ENCODE peak calls at places on chromosome 1, in ten cellular contexts. One of them, this sample, is unnamed.
A peak's percentile ranks its signal among the peaks of the same experiment; 100 is the strongest.

GRCh38 chr1:41862411-41863221 is 56.1 kb downstream of the HIVEP3 start:
- DNase-seq in breast epithelium: no peak
- DNase-seq in fibroblast of pulmonary artery: peak; percentile 81
- DNase-seq in AG04450: no peak
- DNase-seq in lower lobe of right lung: no peak
- DNase-seq in fibroblast of mammary gland: peak; percentile 78
- DNase-seq in cardiac muscle cell: no peak
- DNase-seq in WERI-Rb-1: peak; percentile 40
- DNase-seq in foreskin fibroblast: peak; percentile 71
- DNase-seq in stomach: no peak
- DNase-seq in this sample: peak; percentile 73

GRCh38 chr1:172585348-172585747 is 52.4 kb downstream of the SUCO start:
- DNase-seq in breast epithelium: no peak
- DNase-seq in fibroblast of pulmonary artery: peak; percentile 64
- DNase-seq in AG04450: no peak
- DNase-seq in lower lobe of right lung: no peak
- DNase-seq in fibroblast of mammary gland: peak; percentile 78
- DNase-seq in cardiac muscle cell: no peak
- DNase-seq in WERI-Rb-1: no peak
- DNase-seq in foreskin fibroblast: peak; percentile 43
- DNase-seq in stomach: no peak
- DNase-seq in this sample: peak; percentile 7

GRCh38 chr1:6384962-6385672 is 8.4 kb downstream of the ACOT7 start:
- DNase-seq in breast epithelium: peak; percentile 73
- DNase-seq in fibroblast of pulmonary artery: peak; percentile 51
- DNase-seq in AG04450: no peak
- DNase-seq in lower lobe of right lung: no peak
- DNase-seq in fibroblast of mammary gland: no peak
- DNase-seq in cardiac muscle cell: no peak
- DNase-seq in WERI-Rb-1: no peak
- DNase-seq in foreskin fibroblast: peak; percentile 64
- DNase-seq in stomach: no peak
- DNase-seq in this sample: no peak

GRCh38 chr1:43600033-43601020 is 49.6 kb upstream of the KDM4A start:
- DNase-seq in breast epithelium: no peak
- DNase-seq in fibroblast of pulmonary artery: no peak
- DNase-seq in AG04450: no peak
- DNase-seq in lower lobe of right lung: peak; percentile 67
- DNase-seq in fibroblast of mammary gland: no peak
- DNase-seq in cardiac muscle cell: no peak
- DNase-seq in WERI-Rb-1: no peak
- DNase-seq in foreskin fibroblast: no peak
- DNase-seq in stomach: no peak
- DNase-seq in this sample: no peak

GRCh38 chr1:202283991-202284390 is 57.7 kb downstream of the UBE2T start:
- DNase-seq in breast epithelium: peak; percentile 74
- DNase-seq in fibroblast of pulmonary artery: peak; percentile 72
- DNase-seq in AG04450: no peak
- DNase-seq in lower lobe of right lung: no peak
- DNase-seq in fibroblast of mammary gland: peak; percentile 91
- DNase-seq in cardiac muscle cell: no peak
- DNase-seq in WERI-Rb-1: no peak
- DNase-seq in foreskin fibroblast: peak; percentile 80
- DNase-seq in stomach: no peak
- DNase-seq in this sample: peak; percentile 38

GRCh38 chr1:56453016-56453721 is 126.2 kb downstream of the PLPP3 start:
- DNase-seq in breast epithelium: peak; percentile 43
- DNase-seq in fibroblast of pulmonary artery: no peak
- DNase-seq in AG04450: no peak
- DNase-seq in lower lobe of right lung: no peak
- DNase-seq in fibroblast of mammary gland: no peak
- DNase-seq in cardiac muscle cell: peak; percentile 71
- DNase-seq in WERI-Rb-1: no peak
- DNase-seq in foreskin fibroblast: no peak
- DNase-seq in stomach: no peak
- DNase-seq in this sample: no peak

GRCh38 chr1:53616927-53617326 is 122.0 kb downstream of the GLIS1 start:
- DNase-seq in breast epithelium: no peak
- DNase-seq in fibroblast of pulmonary artery: no peak
- DNase-seq in AG04450: no peak
- DNase-seq in lower lobe of right lung: no peak
- DNase-seq in fibroblast of mammary gland: peak; percentile 35
- DNase-seq in cardiac muscle cell: no peak
- DNase-seq in WERI-Rb-1: no peak
- DNase-seq in foreskin fibroblast: no peak
- DNase-seq in stomach: peak; percentile 16
- DNase-seq in this sample: no peak

GRCh38 chr1:228782662-228783414 is 47.6 kb downstream of the RHOU start:
- DNase-seq in breast epithelium: no peak
- DNase-seq in fibroblast of pulmonary artery: peak; percentile 69
- DNase-seq in AG04450: no peak
- DNase-seq in lower lobe of right lung: no peak
- DNase-seq in fibroblast of mammary gland: peak; percentile 74
- DNase-seq in cardiac muscle cell: peak; percentile 36
- DNase-seq in WERI-Rb-1: no peak
- DNase-seq in foreskin fibroblast: peak; percentile 52
- DNase-seq in stomach: peak; percentile 52
- DNase-seq in this sample: no peak

GRCh38 chr1:244163131-244163530 is 112.0 kb downstream of the ZBTB18 start:
- DNase-seq in breast epithelium: no peak
- DNase-seq in fibroblast of pulmonary artery: peak; percentile 32
- DNase-seq in AG04450: no peak
- DNase-seq in lower lobe of right lung: no peak
- DNase-seq in fibroblast of mammary gland: peak; percentile 40
- DNase-seq in cardiac muscle cell: no peak
- DNase-seq in WERI-Rb-1: no peak
- DNase-seq in foreskin fibroblast: peak; percentile 62
- DNase-seq in stomach: no peak
- DNase-seq in this sample: no peak

GRCh38 chr1:244165021-244165420 is 113.9 kb downstream of the ZBTB18 start:
- DNase-seq in breast epithelium: no peak
- DNase-seq in fibroblast of pulmonary artery: no peak
- DNase-seq in AG04450: no peak
- DNase-seq in lower lobe of right lung: no peak
- DNase-seq in fibroblast of mammary gland: no peak
- DNase-seq in cardiac muscle cell: no peak
- DNase-seq in WERI-Rb-1: no peak
- DNase-seq in foreskin fibroblast: no peak
- DNase-seq in stomach: no peak
- DNase-seq in this sample: no peak

GRCh38 chr1:244164563-244164890 is 113.4 kb downstream of the ZBTB18 start:
- DNase-seq in breast epithelium: no peak
- DNase-seq in fibroblast of pulmonary artery: no peak
- DNase-seq in AG04450: no peak
- DNase-seq in lower lobe of right lung: no peak
- DNase-seq in fibroblast of mammary gland: no peak
- DNase-seq in cardiac muscle cell: no peak
- DNase-seq in WERI-Rb-1: no peak
- DNase-seq in foreskin fibroblast: no peak
- DNase-seq in stomach: no peak
- DNase-seq in this sample: no peak

GRCh38 chr1:244165701-244166100 is 114.6 kb downstream of the ZBTB18 start:
- DNase-seq in breast epithelium: no peak
- DNase-seq in fibroblast of pulmonary artery: no peak
- DNase-seq in AG04450: no peak
- DNase-seq in lower lobe of right lung: no peak
- DNase-seq in fibroblast of mammary gland: no peak
- DNase-seq in cardiac muscle cell: no peak
- DNase-seq in WERI-Rb-1: no peak
- DNase-seq in foreskin fibroblast: peak; percentile 17
- DNase-seq in stomach: no peak
- DNase-seq in this sample: no peak

GRCh38 chr1:244163861-244164562 is 112.9 kb downstream of the ZBTB18 start:
- DNase-seq in breast epithelium: no peak
- DNase-seq in fibroblast of pulmonary artery: peak; percentile 98
- DNase-seq in AG04450: peak; percentile 88
- DNase-seq in lower lobe of right lung: no peak
- DNase-seq in fibroblast of mammary gland: peak; percentile 93
- DNase-seq in cardiac muscle cell: peak; percentile 34
- DNase-seq in WERI-Rb-1: no peak
- DNase-seq in foreskin fibroblast: peak; percentile 94
- DNase-seq in stomach: no peak
- DNase-seq in this sample: peak; percentile 85
- H3K4me3 ChIP-seq in breast epithelium: no peak overlapping the region
- H3K4me3 ChIP-seq in fibroblast of pulmonary artery: no peak overlapping the region
- H3K4me3 ChIP-seq in AG04450: peak overlapping the region; percentile 33
- H3K4me3 ChIP-seq in lower lobe of right lung: no peak overlapping the region
- H3K4me3 ChIP-seq in fibroblast of mammary gland: no peak overlapping the region
- H3K4me3 ChIP-seq in cardiac muscle cell: no peak overlapping the region
- H3K4me3 ChIP-seq in WERI-Rb-1: no peak overlapping the region
- H3K4me3 ChIP-seq in foreskin fibroblast: no peak overlapping the region
- H3K4me3 ChIP-seq in stomach: no peak overlapping the region
- H3K4me3 ChIP-seq in this sample: no peak overlapping the region

GRCh38 chr1:239240736-239241135 is 145.6 kb upstream of the CHRM3 start:
- DNase-seq in breast epithelium: no peak
- DNase-seq in fibroblast of pulmonary artery: no peak
- DNase-seq in AG04450: no peak
- DNase-seq in lower lobe of right lung: no peak
- DNase-seq in fibroblast of mammary gland: no peak
- DNase-seq in cardiac muscle cell: no peak
- DNase-seq in WERI-Rb-1: no peak
- DNase-seq in foreskin fibroblast: no peak
- DNase-seq in stomach: no peak
- DNase-seq in this sample: no peak

GRCh38 chr1:239239529-239239928 is 146.8 kb upstream of the CHRM3 start:
- DNase-seq in breast epithelium: no peak
- DNase-seq in fibroblast of pulmonary artery: no peak
- DNase-seq in AG04450: no peak
- DNase-seq in lower lobe of right lung: no peak
- DNase-seq in fibroblast of mammary gland: no peak
- DNase-seq in cardiac muscle cell: no peak
- DNase-seq in WERI-Rb-1: no peak
- DNase-seq in foreskin fibroblast: no peak
- DNase-seq in stomach: no peak
- DNase-seq in this sample: no peak

GRCh38 chr1:239242404-239242803 is 144.0 kb upstream of the CHRM3 start:
- DNase-seq in breast epithelium: no peak
- DNase-seq in fibroblast of pulmonary artery: no peak
- DNase-seq in AG04450: no peak
- DNase-seq in lower lobe of right lung: no peak
- DNase-seq in fibroblast of mammary gland: no peak
- DNase-seq in cardiac muscle cell: no peak
- DNase-seq in WERI-Rb-1: no peak
- DNase-seq in foreskin fibroblast: no peak
- DNase-seq in stomach: no peak
- DNase-seq in this sample: no peak

GRCh38 chr1:239233626-239234025 is 152.7 kb upstream of the CHRM3 start:
- DNase-seq in breast epithelium: no peak
- DNase-seq in fibroblast of pulmonary artery: no peak
- DNase-seq in AG04450: no peak
- DNase-seq in lower lobe of right lung: no peak
- DNase-seq in fibroblast of mammary gland: no peak
- DNase-seq in cardiac muscle cell: no peak
- DNase-seq in WERI-Rb-1: no peak
- DNase-seq in foreskin fibroblast: no peak
- DNase-seq in stomach: no peak
- DNase-seq in this sample: no peak

DNA sequence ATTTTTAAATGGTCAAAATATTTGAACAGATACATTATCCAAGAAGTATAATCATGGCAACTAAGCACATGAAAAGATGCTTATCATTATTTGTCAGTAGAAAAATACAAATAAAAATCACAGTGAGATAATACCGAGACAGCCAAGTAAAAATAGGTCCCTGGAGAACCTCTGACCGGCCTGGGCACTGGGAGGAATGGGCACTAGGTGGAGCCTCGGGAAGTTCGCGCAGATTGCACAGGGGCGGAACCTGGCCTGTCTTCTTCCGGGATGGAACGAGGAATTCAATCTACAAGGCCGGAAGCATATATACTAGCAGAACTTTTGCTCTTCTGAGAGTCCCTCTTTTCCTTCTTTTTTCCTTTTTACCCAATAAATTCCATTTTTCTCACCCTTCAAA is 148.5 kb upstream of the CHRM3 start:
- DNase-seq in breast epithelium: no peak
- DNase-seq in fibroblast of pulmonary artery: no peak
- DNase-seq in AG04450: no peak
- DNase-seq in lower lobe of right lung: no peak
- DNase-seq in fibroblast of mammary gland: no peak
- DNase-seq in cardiac muscle cell: no peak
- DNase-seq in WERI-Rb-1: peak; percentile 51
- DNase-seq in foreskin fibroblast: no peak
- DNase-seq in stomach: no peak
- DNase-seq in this sample: no peak
- TF ChIP-seq CTCF in breast epithelium: no peak
- TF ChIP-seq CTCF in fibroblast of pulmonary artery: no peak
- TF ChIP-seq CTCF in AG04450: no peak
- TF ChIP-seq CTCF in lower lobe of right lung: no peak
- TF ChIP-seq CTCF in fibroblast of mammary gland: no peak
- TF ChIP-seq CTCF in cardiac muscle cell: no peak
- TF ChIP-seq CTCF in WERI-Rb-1: peak; percentile 57
- TF ChIP-seq CTCF in foreskin fibroblast: no peak
- TF ChIP-seq CTCF in stomach: no peak
- TF ChIP-seq CTCF in this sample: no peak

DNA sequence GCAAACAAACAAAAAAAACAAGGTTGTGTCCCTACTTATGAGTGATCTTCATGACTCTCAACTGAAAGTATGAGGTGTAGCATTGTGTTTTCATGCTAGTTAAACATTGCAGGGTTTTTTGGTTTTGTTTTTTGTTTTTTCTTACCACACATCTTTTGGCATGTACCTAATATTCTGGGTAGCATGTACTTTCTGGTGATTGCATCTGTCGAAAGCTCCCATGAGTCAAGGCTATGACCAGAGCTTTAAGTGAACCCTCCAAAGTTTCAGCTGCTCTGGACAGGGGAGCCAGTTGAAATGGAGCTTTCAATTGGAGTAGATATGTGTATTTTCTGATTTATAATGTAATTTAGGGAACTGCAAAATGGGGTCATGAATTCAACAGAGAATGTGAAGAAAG is 115.5 kb downstream of the KCNK2 start:
- DNase-seq in breast epithelium: no peak
- DNase-seq in fibroblast of pulmonary artery: no peak
- DNase-seq in AG04450: no peak
- DNase-seq in lower lobe of right lung: no peak
- DNase-seq in fibroblast of mammary gland: peak; percentile 51
- DNase-seq in cardiac muscle cell: no peak
- DNase-seq in WERI-Rb-1: no peak
- DNase-seq in foreskin fibroblast: no peak
- DNase-seq in stomach: no peak
- DNase-seq in this sample: no peak
- H3K4me3 ChIP-seq in breast epithelium: no peak overlapping the region
- H3K4me3 ChIP-seq in fibroblast of pulmonary artery: no peak overlapping the region
- H3K4me3 ChIP-seq in AG04450: no peak overlapping the region
- H3K4me3 ChIP-seq in lower lobe of right lung: no peak overlapping the region
- H3K4me3 ChIP-seq in fibroblast of mammary gland: no peak overlapping the region
- H3K4me3 ChIP-seq in cardiac muscle cell: no peak overlapping the region
- H3K4me3 ChIP-seq in WERI-Rb-1: no peak overlapping the region
- H3K4me3 ChIP-seq in foreskin fibroblast: no peak overlapping the region
- H3K4me3 ChIP-seq in stomach: no peak overlapping the region
- H3K4me3 ChIP-seq in this sample: no peak overlapping the region

GRCh38 chr1:87030740-87031400 is 116.4 kb downstream of the HS2ST1 start:
- DNase-seq in breast epithelium: no peak
- DNase-seq in fibroblast of pulmonary artery: no peak
- DNase-seq in AG04450: no peak
- DNase-seq in lower lobe of right lung: no peak
- DNase-seq in fibroblast of mammary gland: no peak
- DNase-seq in cardiac muscle cell: no peak
- DNase-seq in WERI-Rb-1: no peak
- DNase-seq in foreskin fibroblast: no peak
- DNase-seq in stomach: no peak
- DNase-seq in this sample: no peak

GRCh38 chr1:87028576-87028975 is 114.1 kb downstream of the HS2ST1 start:
- DNase-seq in breast epithelium: no peak
- DNase-seq in fibroblast of pulmonary artery: no peak
- DNase-seq in AG04450: no peak
- DNase-seq in lower lobe of right lung: no peak
- DNase-seq in fibroblast of mammary gland: no peak
- DNase-seq in cardiac muscle cell: no peak
- DNase-seq in WERI-Rb-1: no peak
- DNase-seq in foreskin fibroblast: no peak
- DNase-seq in stomach: no peak
- DNase-seq in this sample: no peak

GRCh38 chr1:87024936-87025537 is 110.6 kb downstream of the HS2ST1 start:
- DNase-seq in breast epithelium: no peak
- DNase-seq in fibroblast of pulmonary artery: peak; percentile 60
- DNase-seq in AG04450: no peak
- DNase-seq in lower lobe of right lung: no peak
- DNase-seq in fibroblast of mammary gland: peak; percentile 50
- DNase-seq in cardiac muscle cell: peak; percentile 52
- DNase-seq in WERI-Rb-1: no peak
- DNase-seq in foreskin fibroblast: peak; percentile 49
- DNase-seq in stomach: no peak
- DNase-seq in this sample: no peak
- TF ChIP-seq CTCF in breast epithelium: no peak
- TF ChIP-seq CTCF in fibroblast of pulmonary artery: peak; percentile 70
- TF ChIP-seq CTCF in AG04450: peak; percentile 59
- TF ChIP-seq CTCF in lower lobe of right lung: peak; percentile 45
- TF ChIP-seq CTCF in fibroblast of mammary gland: peak; percentile 71
- TF ChIP-seq CTCF in cardiac muscle cell: peak; percentile 62
- TF ChIP-seq CTCF in WERI-Rb-1: peak; percentile 58
- TF ChIP-seq CTCF in foreskin fibroblast: peak; percentile 61
- TF ChIP-seq CTCF in stomach: no peak
- TF ChIP-seq CTCF in this sample: peak; percentile 60